ENCODE peak calls at places on chromosomes 3 and 15, in eight cellular contexts. T is brain microvascular endothelial cell, A is cardiac muscle cell, P is cardiac fibroblast, Z is heart right ventricle, O is RWPE2, U is left ventricle myocardium inferior, Q is esophagus squamous epithelium. M is an unnamed sample.

GRCh38 chr3:29655016-29655415 is 374.1 kb downstream of the RBMS3 start:
- DNase-seq in T (no peak), A (no peak), P (no peak), Z (no peak), O (no peak), U (no peak), Q (no peak), M (no peak)

GRCh38 chr3:166171695-166172094 is 334.5 kb upstream of the BCHE start:
- DNase-seq in T (no peak), A (no peak), P (no peak), Z (no peak), O (no peak), U (no peak), Q (no peak), M (no peak)

GRCh38 chr15:64911317-64912186 is at the start of gene ANKDD1A:
- DNase-seq in T (no peak), A (peak; percentile 54), P (peak; percentile 48), Z (peak; percentile 75), O (no peak), U (peak; percentile 74), Q (no peak), M (peak; percentile 90)

GRCh38 chr15:31489801-31490646 is 163.4 kb downstream of the KLF13 start:
- DNase-seq in T (peak; percentile 37), A (peak; percentile 77), P (peak; percentile 78), Z (no peak), O (peak; percentile 53), U (no peak), Q (no peak), M (peak; percentile 58)

GRCh38 chr15:34203936-34204335 is 6.0 kb downstream of the KATNBL1 start:
- DNase-seq in T (no peak), A (no peak), P (no peak), Z (no peak), O (no peak), U (no peak), Q (no peak), M (no peak)

GRCh38 chr3:73080201-73080966 is 18.9 kb downstream of the EBLN2 start:
- DNase-seq in T (no peak), A (peak; percentile 41), P (no peak), Z (no peak), O (no peak), U (no peak), Q (no peak), M (peak; percentile 58)

GRCh38 chr15:77486542-77487478 is 66.1 kb downstream of the HMG20A start:
- DNase-seq in T (no peak), A (peak; percentile 39), P (peak; percentile 70), Z (no peak), O (no peak), U (no peak), Q (no peak), M (no peak)

GRCh38 chr3:14345496-14346150 is 56.8 kb upstream of the SLC6A6 start:
- DNase-seq in T (peak; percentile 28), A (peak; percentile 9), P (peak; percentile 21), Z (no peak), O (no peak), U (no peak), Q (no peak), M (no peak)

GRCh38 chr3:13349823-13350222 is 70.3 kb downstream of the NUP210 start:
- DNase-seq in T (no peak), A (no peak), P (no peak), Z (no peak), O (no peak), U (no peak), Q (no peak), M (no peak)

GRCh38 chr3:16801223-16801622 is 83.5 kb upstream of the PLCL2 start:
- DNase-seq in T (no peak), A (peak; percentile 58), P (peak; percentile 52), Z (no peak), O (no peak), U (no peak), Q (no peak), M (no peak)

GRCh38 chr3:53544357-53544756 is 49.9 kb downstream of the CACNA1D start:
- DNase-seq in T (no peak), A (no peak), P (no peak), Z (no peak), O (no peak), U (no peak), Q (no peak), M (no peak)

GRCh38 chr15:53746101-53746500 is 13.4 kb downstream of the WDR72 start:
- DNase-seq in T (no peak), A (no peak), P (no peak), Z (no peak), O (no peak), U (no peak), Q (no peak), M (no peak)

GRCh38 chr15:66720206-66721010 is 18.4 kb downstream of the SMAD6 start:
- DNase-seq in T (peak; percentile 51), A (peak; percentile 69), P (peak; percentile 82), Z (no peak), O (no peak), U (no peak), Q (no peak), M (no peak)

GRCh38 chr15:23629234-23629805 is 18.3 kb downstream of the MAGEL2 start:
- DNase-seq in T (no peak), A (no peak), P (no peak), Z (no peak), O (no peak), U (no peak), Q (no peak), M (no peak)
- TF ChIP-seq CTCF in T (peak; percentile 42), A (peak; percentile 29), P (peak; percentile 23), Z (peak; percentile 9), O (peak; percentile 87), U (peak; percentile 43), Q (no peak), M (peak; percentile 7)

GRCh38 chr15:63155486-63155885 is 1.8 kb downstream of the RPS27L start:
- DNase-seq in T (no peak), A (no peak), P (no peak), Z (no peak), O (no peak), U (no peak), Q (no peak), M (no peak)

GRCh38 chr15:63156708-63157065 is 590 bp downstream of the RPS27L start:
- DNase-seq in T (peak; percentile 42), A (peak; percentile 46), P (peak; percentile 44), Z (peak; percentile 20), O (no peak), U (peak; percentile 28), Q (no peak), M (peak; percentile 46)

GRCh38 chr15:63156086-63156707 is 1.1 kb downstream of the RPS27L start:
- DNase-seq in T (no peak), A (no peak), P (no peak), Z (no peak), O (no peak), U (no peak), Q (no peak), M (peak; percentile 32)

GRCh38 chr15:63157066-63157890 is at the start of gene RPS27L:
- DNase-seq in T (peak; percentile 90), A (peak; percentile 95), P (peak; percentile 96), Z (peak; percentile 90), O (peak; percentile 98), U (peak; percentile 92), Q (peak; percentile 71), M (peak; percentile 91)

GRCh38 chr15:63157891-63158431 is 684 bp upstream of the RPS27L start:
- DNase-seq in T (peak; percentile 82), A (peak; percentile 84), P (peak; percentile 86), Z (no peak), O (no peak), U (peak; percentile 28), Q (no peak), M (peak; percentile 58)
- TF ChIP-seq CTCF in T (peak; percentile 42), A (peak; percentile 21), P (peak; percentile 28), Z (no peak), O (peak; percentile 31), U (peak; percentile 38), Q (no peak), M (no peak)

DNA sequence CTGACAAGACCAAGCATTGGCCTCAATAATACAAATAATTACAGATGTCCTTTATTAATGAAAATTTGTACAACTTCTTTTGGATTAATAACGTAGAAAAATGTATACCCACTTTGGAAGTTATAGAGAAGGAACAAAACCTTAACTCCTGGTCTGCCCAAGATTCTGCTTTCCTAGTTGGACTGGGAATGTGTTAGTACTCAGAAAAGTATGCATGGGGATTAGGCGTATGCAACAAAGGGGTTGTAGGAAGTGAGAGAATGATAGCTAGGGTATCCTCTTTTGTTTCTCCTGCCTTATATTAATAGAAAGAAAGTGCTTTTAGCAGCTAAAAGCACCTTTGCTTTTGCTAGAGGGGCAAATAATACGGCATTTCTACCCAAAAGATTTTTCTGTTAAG is 116.2 kb upstream of the LRRFIP2 start:
- DNase-seq in T (no peak), A (peak; percentile 23), P (peak; percentile 35), Z (no peak), O (no peak), U (no peak), Q (no peak), M (no peak)
- TF ChIP-seq CTCF in T (no peak), A (no peak), P (no peak), Z (no peak), O (no peak), U (no peak), Q (no peak), M (no peak)

GRCh38 chr15:81524496-81524895 is 150.5 kb upstream of the TMC3 start:
- DNase-seq in T (no peak), A (no peak), P (no peak), Z (no peak), O (no peak), U (no peak), Q (no peak), M (no peak)

GRCh38 chr15:81520480-81520879 is 146.5 kb upstream of the TMC3 start:
- DNase-seq in T (no peak), A (no peak), P (no peak), Z (no peak), O (no peak), U (no peak), Q (no peak), M (no peak)

GRCh38 chr15:81529444-81529950 is 155.5 kb upstream of the TMC3 start:
- DNase-seq in T (no peak), A (no peak), P (no peak), Z (no peak), O (no peak), U (no peak), Q (no peak), M (no peak)

GRCh38 chr15:81526029-81526428 is 152.0 kb upstream of the TMC3 start:
- DNase-seq in T (no peak), A (no peak), P (no peak), Z (no peak), O (no peak), U (no peak), Q (no peak), M (no peak)

GRCh38 chr15:81523867-81524266 is 149.9 kb upstream of the TMC3 start:
- DNase-seq in T (no peak), A (no peak), P (no peak), Z (no peak), O (no peak), U (no peak), Q (no peak), M (no peak)
- TF ChIP-seq CTCF in T (peak; percentile 15), A (no peak), P (no peak), Z (no peak), O (no peak), U (no peak), Q (no peak), M (no peak)